ENCODE peak calls at places on chromosomes 2 and 18, in ten cellular contexts. T, H, E, M, O, J, P, K, X and F are unnamed samples.
A peak's percentile ranks its signal among the peaks of the same experiment; 100 is the strongest.

GRCh38 chr18:25517881-25518715 is 166.1 kb upstream of the ZNF521 start:
- DNase-seq in T (no peak), H (no peak), E (no peak), M (no peak), O (no peak), J (no peak), P (no peak), K (peak; percentile 18), X (no peak), F (no peak)

GRCh38 chr2:198916548-198916947 is 541.2 kb downstream of the SATB2 start:
- DNase-seq in T (no peak), H (no peak), E (no peak), M (peak; percentile 12), O (no peak), J (no peak), P (no peak), K (no peak), X (no peak), F (no peak)

GRCh38 chr2:200405599-200406298 is 99.3 kb downstream of the SPATS2L start:
- DNase-seq in T (no peak), H (no peak), E (no peak), M (peak; percentile 21), O (no peak), J (peak; percentile 92), P (no peak), K (peak; percentile 18), X (no peak), F (no peak)

GRCh38 chr2:191631754-191632153 is 46.2 kb upstream of the NABP1 start:
- DNase-seq in T (peak; percentile 46), H (no peak), E (peak; percentile 23), M (peak; percentile 41), O (no peak), J (peak; percentile 52), P (no peak), K (no peak), X (peak; percentile 73), F (no peak)

GRCh38 chr18:77077836-77078456 is 54.6 kb downstream of the MBP start:
- DNase-seq in T (no peak), H (no peak), E (no peak), M (no peak), O (no peak), J (no peak), P (no peak), K (no peak), X (no peak), F (no peak)

GRCh38 chr2:209451209-209451822 is 27.5 kb downstream of the MAP2 start:
- DNase-seq in T (no peak), H (no peak), E (no peak), M (no peak), O (no peak), J (no peak), P (no peak), K (no peak), X (no peak), F (no peak)

GRCh38 chr18:75247601-75248421 is 37.2 kb downstream of the TSHZ1 start:
- DNase-seq in T (no peak), H (no peak), E (no peak), M (no peak), O (no peak), J (peak; percentile 7), P (no peak), K (peak; percentile 28), X (no peak), F (peak; percentile 74)

GRCh38 chr2:112646791-112647720 is 1.3 kb downstream of the SLC20A1 start:
- DNase-seq in T (no peak), H (no peak), E (no peak), M (no peak), O (no peak), J (peak; percentile 32), P (no peak), K (peak; percentile 60), X (no peak), F (no peak)

GRCh38 chr18:9096013-9096383 is 6.5 kb upstream of the NDUFV2 start:
- DNase-seq in T (no peak), H (no peak), E (no peak), M (no peak), O (no peak), J (no peak), P (no peak), K (no peak), X (no peak), F (no peak)

GRCh38 chr18:9096698-9097097 is 5.8 kb upstream of the NDUFV2 start:
- DNase-seq in T (no peak), H (no peak), E (no peak), M (no peak), O (no peak), J (no peak), P (no peak), K (no peak), X (no peak), F (no peak)

GRCh38 chr18:9094307-9095226 is 7.9 kb upstream of the NDUFV2 start:
- DNase-seq in T (no peak), H (peak; percentile 45), E (no peak), M (no peak), O (no peak), J (peak; percentile 89), P (peak; percentile 70), K (peak; percentile 42), X (no peak), F (no peak)

GRCh38 chr18:9095297-9096012 is 7.0 kb upstream of the NDUFV2 start:
- DNase-seq in T (no peak), H (no peak), E (no peak), M (peak; percentile 30), O (no peak), J (peak; percentile 13), P (peak; percentile 72), K (peak; percentile 85), X (no peak), F (peak; percentile 23)

GRCh38 chr18:9097349-9097748 is 5.2 kb upstream of the NDUFV2 start:
- DNase-seq in T (no peak), H (no peak), E (no peak), M (no peak), O (no peak), J (no peak), P (no peak), K (no peak), X (no peak), F (no peak)
- H3K4me3 ChIP-seq in T (no peak overlapping the region), H (no peak overlapping the region), E (no peak overlapping the region), M (no peak overlapping the region), O (no peak overlapping the region), J (no peak overlapping the region), P (no peak overlapping the region), K (no peak overlapping the region), X (no peak overlapping the region), F (no peak overlapping the region)

DNA sequence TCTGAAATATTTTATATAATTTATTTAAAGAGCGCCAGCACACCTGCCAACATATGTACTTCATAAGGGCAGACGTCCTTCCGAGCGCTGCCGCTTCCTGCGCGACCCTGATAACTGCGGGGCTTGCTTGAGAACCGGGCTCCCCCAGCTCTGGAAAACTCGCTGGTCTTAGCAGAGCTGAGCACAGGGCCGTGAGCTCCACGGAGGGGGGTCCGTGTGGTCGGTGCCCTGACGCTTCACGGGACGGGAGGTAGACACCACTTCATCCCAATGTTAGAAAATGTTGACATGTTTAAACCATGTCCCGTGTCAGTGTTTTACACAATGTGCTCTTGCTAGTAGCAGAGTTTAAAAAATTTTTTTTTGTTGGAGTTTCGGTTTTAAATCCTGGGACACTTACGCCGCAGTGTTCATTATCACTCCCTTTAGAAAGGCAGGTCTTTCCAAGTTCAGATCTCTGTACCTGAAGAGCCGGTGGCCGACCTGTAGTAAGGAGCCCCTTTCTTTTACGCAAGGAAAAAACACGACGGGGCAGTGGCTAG is 1.6 kb downstream of the NFATC1 start:
- DNase-seq in T (no peak), H (no peak), E (no peak), M (no peak), O (no peak), J (no peak), P (no peak), K (no peak), X (peak; percentile 38), F (no peak)
- H3K4me3 ChIP-seq in T (no peak overlapping the region), H (no peak overlapping the region), E (peak overlapping the region; percentile 63), M (no peak overlapping the region), O (no peak overlapping the region), J (no peak overlapping the region), P (peak overlapping the region; percentile 54), K (no peak overlapping the region), X (peak overlapping the region; percentile 59), F (no peak overlapping the region)

DNA sequence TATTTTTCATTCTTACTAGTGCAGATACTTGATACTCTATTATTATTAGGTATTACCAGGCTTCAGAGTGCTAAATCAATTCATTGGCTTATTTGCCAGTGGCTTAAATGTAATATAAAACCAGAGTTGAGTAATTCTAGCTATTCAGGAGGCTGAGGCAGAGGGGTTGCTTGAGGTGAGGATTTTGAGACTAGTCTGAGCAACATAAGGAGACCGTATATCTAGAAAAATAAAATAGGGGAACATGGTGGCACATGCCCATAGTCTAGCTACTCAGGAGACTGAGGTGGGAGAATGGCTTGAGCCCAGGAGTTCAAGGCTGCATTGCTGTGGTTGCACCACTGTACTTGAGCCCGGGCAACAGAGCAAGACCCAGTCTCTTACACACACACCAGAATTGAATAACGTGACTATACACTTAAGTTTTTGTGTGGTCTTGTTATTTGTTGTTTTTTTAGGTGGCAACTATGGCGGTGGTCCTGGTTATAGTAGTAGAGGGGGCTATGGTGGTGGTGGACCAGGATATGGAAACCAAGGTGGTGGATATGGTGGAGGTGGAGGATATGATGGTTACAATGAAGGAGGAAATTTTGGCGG is 4.8 kb downstream of the HNRNPA3 start:
- DNase-seq in T (no peak), H (no peak), E (no peak), M (no peak), O (no peak), J (no peak), P (no peak), K (no peak), X (no peak), F (no peak)
- H3K4me3 ChIP-seq in T (no peak overlapping the region), H (no peak overlapping the region), E (no peak overlapping the region), M (no peak overlapping the region), O (no peak overlapping the region), J (no peak overlapping the region), P (no peak overlapping the region), K (no peak overlapping the region), X (no peak overlapping the region), F (no peak overlapping the region)

GRCh38 chr2:232367016-232367415 is 11.5 kb upstream of the ALPP start:
- DNase-seq in T (no peak), H (no peak), E (no peak), M (no peak), O (no peak), J (no peak), P (no peak), K (no peak), X (no peak), F (no peak)

GRCh38 chr2:232365621-232366321 is 12.8 kb upstream of the ALPP start:
- DNase-seq in T (no peak), H (no peak), E (no peak), M (no peak), O (no peak), J (peak; percentile 76), P (no peak), K (peak; percentile 26), X (no peak), F (no peak)

GRCh38 chr2:232362174-232362913 is 16.2 kb upstream of the ALPP start:
- DNase-seq in T (no peak), H (no peak), E (no peak), M (no peak), O (no peak), J (no peak), P (no peak), K (no peak), X (no peak), F (peak; percentile 89)

GRCh38 chr2:232361646-232362045 is 16.9 kb upstream of the ALPP start:
- DNase-seq in T (no peak), H (no peak), E (no peak), M (no peak), O (no peak), J (no peak), P (no peak), K (no peak), X (no peak), F (no peak)

GRCh38 chr2:232363784-232364615 is 14.6 kb upstream of the ALPP start:
- DNase-seq in T (no peak), H (no peak), E (no peak), M (no peak), O (no peak), J (no peak), P (no peak), K (peak; percentile 55), X (no peak), F (peak; percentile 74)
- H3K4me3 ChIP-seq in T (peak overlapping the region; percentile 15), H (no peak overlapping the region), E (peak overlapping the region; percentile 46), M (no peak overlapping the region), O (no peak overlapping the region), J (no peak overlapping the region), P (peak overlapping the region; percentile 61), K (peak overlapping the region; percentile 7), X (peak overlapping the region; percentile 33), F (peak overlapping the region; percentile 25)